ENCODE peak calls at places on chromosomes 5 and 9, in five cellular contexts. S, T, F, M and O are unnamed samples. For H3K27me3, the result is how much of the 10 kb centered on the place peaks cover.

GRCh38 chr9:113199683-113200329 is 21.3 kb downstream of the FKBP15 start:
- DNase-seq in T (no peak), S (no peak), F (no peak), M (no peak), O (no peak)

GRCh38 chr5:54838843-54839242 is 146.6 kb downstream of the ESM1 start:
- DNase-seq in S (no peak), T (no peak), F (no peak), M (no peak), O (no peak)

GRCh38 chr9:21392270-21392669 is 7.1 kb upstream of the IFNA2 start:
- DNase-seq in F (no peak), M (no peak), T (no peak), S (no peak), O (no peak)

GRCh38 chr5:78738693-78739300 is 90.2 kb upstream of the LHFPL2 start:
- DNase-seq in S (no peak), F (no peak), M (no peak), T (peak), O (no peak)

GRCh38 chr9:89534464-89534863 is 36.6 kb upstream of the SEMA4D start:
- DNase-seq in F (no peak), M (no peak), T (no peak), S (no peak), O (no peak)

GRCh38 chr9:128946945-128947422 is 419 bp downstream of the DOLK start:
- DNase-seq in S (no peak), F (peak), T (peak), M (no peak), O (no peak)

GRCh38 chr5:6545770-6546690 is 86.8 kb downstream of the NSUN2 start:
- DNase-seq in F (peak), T (no peak), S (no peak), M (no peak), O (peak)

GRCh38 chr5:135429886-135430437 is 17.2 kb downstream of the DCANP1 start:
- DNase-seq in T (no peak), M (no peak), S (no peak), F (no peak), O (no peak)

GRCh38 chr9:107707915-107708441 is 218.4 kb upstream of the KLF4 start:
- DNase-seq in M (no peak), T (no peak), F (no peak), S (no peak), O (no peak)

GRCh38 chr5:122419195-122419894 is 107.3 kb downstream of the SNCAIP start:
- DNase-seq in M (no peak), T (no peak), S (no peak), F (no peak), O (no peak)

GRCh38 chr9:113993838-113994540 is 84.1 kb downstream of the AMBP start:
- DNase-seq in M (no peak), S (peak), T (peak), F (peak), O (no peak)

GRCh38 chr5:147805030-147805454 is 22.5 kb upstream of the JAKMIP2 start:
- DNase-seq in S (no peak), T (peak), F (no peak), M (no peak), O (no peak)

GRCh38 chr9:126122901-126123616 is 203.6 kb upstream of the MVB12B start:
- DNase-seq in F (no peak), S (no peak), T (no peak), M (no peak), O (peak)

GRCh38 chr9:126117631-126118030 is 209.0 kb upstream of the MVB12B start:
- DNase-seq in F (peak), S (no peak), M (no peak), T (no peak), O (peak)

GRCh38 chr9:126117158-126117425 is 209.5 kb upstream of the MVB12B start:
- DNase-seq in T (no peak), S (no peak), F (peak), M (no peak), O (peak)

GRCh38 chr9:126116351-126117157 is 210.1 kb upstream of the MVB12B start:
- DNase-seq in M (no peak), S (no peak), F (peak), T (no peak), O (peak)

GRCh38 chr9:126119731-126120130 is 206.9 kb upstream of the MVB12B start:
- DNase-seq in S (no peak), F (no peak), M (no peak), T (no peak), O (no peak)
- H3K27me3 ChIP-seq in S (under half), F (under half), M (under half), T (under half), O (under half)

DNA sequence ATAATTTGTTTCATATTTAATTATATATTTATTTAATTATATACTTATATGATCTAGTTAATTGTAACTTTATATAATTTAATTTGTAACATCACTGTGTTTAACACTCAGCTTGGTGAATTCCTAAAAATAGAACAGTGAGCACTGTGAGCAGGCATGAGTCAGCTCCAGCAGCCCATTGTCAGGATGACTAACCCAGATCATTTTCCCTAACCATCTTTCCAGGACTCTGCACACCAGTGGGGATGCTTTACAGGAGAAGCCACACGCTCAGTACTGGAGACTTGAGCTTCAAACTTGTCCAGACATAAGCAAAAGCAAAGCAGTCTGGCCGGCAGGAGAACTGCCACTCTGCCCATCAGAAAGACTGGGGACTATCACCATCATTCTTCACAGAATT is 446.2 kb upstream of the TRPC7 start:
- DNase-seq in T (no peak), M (no peak), S (no peak), F (no peak), O (no peak)
- H3K27ac ChIP-seq in T (no peak), M (no peak), S (no peak), F (peak), O (no peak)

GRCh38 chr9:101533334-101534187 is at the start of gene RNF20:
- DNase-seq in T (peak), F (peak), M (peak), S (peak), O (peak)
- TF ChIP-seq EP300 in T (no peak), F (peak), M (no peak), S (peak), O (no peak)

GRCh38 chr5:37838933-37839341 is 904 bp downstream of the GDNF start:
- DNase-seq in M (no peak), F (no peak), S (no peak), T (no peak), O (no peak)
- H3K27me3 ChIP-seq in M (half or more), F (under half), S (under half), T (half or more), O (under half)

DNA sequence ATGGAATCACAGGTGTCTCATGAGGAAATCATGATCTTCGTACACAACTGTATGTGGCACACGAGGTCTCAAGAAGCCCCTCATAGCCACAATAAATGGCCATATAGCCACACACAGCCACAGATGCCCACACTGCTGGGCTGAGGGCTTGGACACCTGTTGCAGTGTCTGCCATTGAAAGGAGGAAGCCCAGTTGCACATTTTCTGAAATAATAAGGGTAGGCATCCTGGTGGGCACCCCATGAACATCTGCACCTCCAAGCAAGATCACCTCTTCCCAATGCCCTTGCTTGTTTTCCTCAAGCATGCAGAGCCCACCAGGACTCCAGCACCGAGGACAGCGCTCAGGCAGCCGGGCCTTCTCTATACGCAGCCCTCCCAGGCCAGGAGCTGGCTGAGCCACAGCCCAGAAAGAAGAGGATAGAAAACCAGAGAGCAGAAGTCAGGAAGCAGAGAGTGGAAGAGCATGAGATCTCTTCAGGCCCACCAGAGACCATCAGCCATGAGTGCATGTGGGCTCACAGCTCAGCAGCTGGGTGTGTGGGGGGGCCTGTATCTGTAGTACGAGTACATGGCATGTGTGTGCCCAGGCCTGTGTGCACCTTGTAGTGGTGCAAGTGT is 1.0 kb upstream of the ACSL6 start:
- DNase-seq in F (peak), T (peak), S (peak), M (no peak), O (no peak)
- H3K27ac ChIP-seq in F (no peak), T (no peak), S (no peak), M (no peak), O (no peak)

DNA sequence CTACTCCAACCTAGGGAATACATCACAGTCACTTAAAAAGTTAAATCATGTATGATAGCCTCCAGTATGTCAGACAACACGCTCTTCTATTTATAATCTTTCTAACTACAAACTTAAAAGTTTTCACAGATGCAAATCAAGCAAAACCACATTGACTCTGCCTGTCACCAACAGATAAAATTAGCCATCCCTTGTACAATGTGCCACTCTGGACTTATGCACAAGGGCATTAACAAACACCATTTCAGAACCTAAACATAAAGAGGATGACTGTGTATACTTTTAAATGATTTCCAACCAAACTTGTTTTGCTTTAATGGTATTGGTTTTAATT is 14.7 kb downstream of the ERP44 start:
- DNase-seq in T (no peak), F (no peak), S (no peak), M (no peak), O (no peak)
- TF ChIP-seq EP300 in T (no peak), F (no peak), S (no peak), M (no peak), O (no peak)

GRCh38 chr9:135198889-135199288 is 111.4 kb downstream of the OLFM1 start:
- DNase-seq in T (no peak), M (no peak), S (no peak), F (no peak), O (no peak)
- H3K27me3 ChIP-seq in T (under half), M (under half), S (under half), F (half or more), O (half or more)